ENCODE peak calls at places on chromosomes 1 and 21, in ten cellular contexts. S, H, B, Q, Z, W, X, I, L and T are unnamed samples.

GRCh38 chr1:2109581-2110021 is 59.4 kb downstream of the PRKCZ start:
- DNase-seq in H (no peak), B (no peak), X (no peak), I (no peak), Z (no peak), L (no peak), S (no peak), Q (no peak), W (no peak), T (no peak)

GRCh38 chr21:34967509-34968289 is 81.4 kb downstream of the RUNX1 start:
- DNase-seq in H (no peak), S (peak), X (no peak), Z (no peak), I (peak), L (no peak), W (no peak), B (no peak), Q (peak), T (no peak)

GRCh38 chr1:187264995-187265602 is 436.4 kb downstream of the PLA2G4A start:
- DNase-seq in I (peak), Q (peak), X (no peak), S (peak), W (no peak), Z (no peak), B (peak), H (no peak), L (peak), T (peak)

GRCh38 chr1:214584805-214585766 is 17.9 kb upstream of the CENPF start:
- DNase-seq in S (peak), H (no peak), W (no peak), I (peak), L (no peak), X (no peak), Q (peak), B (no peak), Z (no peak), T (peak)

GRCh38 chr1:154427173-154428139 is 22.3 kb downstream of the IL6R start:
- DNase-seq in Q (peak), Z (no peak), W (no peak), B (no peak), S (no peak), H (no peak), L (peak), X (no peak), I (peak), T (no peak)

GRCh38 chr1:29240400-29240837 is 4.1 kb downstream of the PTPRU start:
- DNase-seq in X (no peak), H (no peak), Q (no peak), S (no peak), L (no peak), I (no peak), W (no peak), Z (no peak), B (peak), T (no peak)

GRCh38 chr21:21076051-21076450 is 77.8 kb downstream of the NCAM2 start:
- DNase-seq in X (no peak), B (no peak), I (no peak), H (no peak), Z (no peak), Q (no peak), S (no peak), L (no peak), W (no peak), T (no peak)

GRCh38 chr21:36291509-36291908 is 28.5 kb upstream of the MORC3 start:
- DNase-seq in I (no peak), H (no peak), B (no peak), Z (no peak), S (no peak), X (no peak), W (no peak), L (no peak), Q (no peak), T (no peak)

GRCh38 chr1:230210979-230211336 is 143.9 kb downstream of the GALNT2 start:
- DNase-seq in Q (no peak), S (no peak), L (no peak), H (no peak), W (no peak), X (no peak), Z (no peak), B (no peak), I (no peak), T (no peak)

GRCh38 chr1:220235462-220235861 is 36.8 kb downstream of the RAB3GAP2 start:
- DNase-seq in X (no peak), L (no peak), Z (no peak), B (no peak), S (no peak), I (peak), H (no peak), W (no peak), Q (peak), T (no peak)

GRCh38 chr1:245085508-245086095 is 69.2 kb upstream of the KIF26B start:
- DNase-seq in H (no peak), B (no peak), S (peak), Z (no peak), W (no peak), X (no peak), Q (peak), L (no peak), I (peak), T (peak)

GRCh38 chr1:50929376-50929958 is 30.6 kb downstream of the FAF1 start:
- DNase-seq in H (peak), I (peak), Z (no peak), Q (peak), S (peak), X (no peak), L (no peak), B (peak), W (no peak), T (peak)

GRCh38 chr1:192587386-192588276 is 12.1 kb downstream of the RGS1 start:
- DNase-seq in I (no peak), B (no peak), X (no peak), Q (no peak), Z (no peak), L (no peak), S (no peak), W (no peak), H (no peak), T (no peak)

GRCh38 chr1:243790404-243790803 is 59.6 kb downstream of the AKT3 start:
- DNase-seq in S (no peak), Z (no peak), W (no peak), I (no peak), H (no peak), B (no peak), Q (no peak), X (no peak), L (no peak), T (no peak)

GRCh38 chr1:110975265-110975664 is 11.5 kb upstream of the LRIF1 start:
- DNase-seq in H (no peak), X (no peak), L (no peak), Z (no peak), B (no peak), S (no peak), Q (no peak), W (no peak), I (no peak), T (no peak)

GRCh38 chr1:17265162-17265561 is 16.3 kb downstream of the PADI3 start:
- DNase-seq in Q (peak), B (no peak), H (no peak), S (no peak), W (no peak), X (no peak), L (no peak), I (no peak), Z (no peak), T (no peak)

GRCh38 chr1:86416343-86416742 is 7.6 kb upstream of the CLCA2 start:
- DNase-seq in W (no peak), B (no peak), X (no peak), I (peak), L (no peak), H (no peak), Q (no peak), Z (no peak), S (no peak), T (no peak)

GRCh38 chr1:173660306-173660705 is 9.3 kb downstream of the ANKRD45 start:
- DNase-seq in Z (no peak), W (no peak), X (no peak), L (no peak), B (no peak), H (no peak), S (no peak), I (no peak), Q (no peak), T (no peak)

GRCh38 chr1:25520446-25521061 is 22.9 kb upstream of the LDLRAP1 start:
- DNase-seq in Q (peak), I (peak), L (peak), B (peak), Z (peak), S (peak), X (peak), H (peak), W (peak), T (peak)

GRCh38 chr1:175338447-175339135 is 146.0 kb upstream of the KIAA0040 start:
- DNase-seq in H (peak), L (no peak), S (peak), Z (peak), Q (no peak), I (peak), X (peak), B (peak), W (no peak), T (no peak)

GRCh38 chr1:45913183-45913924 is 109.9 kb downstream of the MAST2 start:
- DNase-seq in H (no peak), X (no peak), W (peak), S (no peak), I (peak), B (peak), L (no peak), Q (peak), Z (no peak), T (peak)

GRCh38 chr1:173824315-173825081 is at the start of the genes CENPL and DARS2:
- DNase-seq in Z (peak), B (peak), I (peak), H (peak), X (peak), Q (peak), L (peak), S (peak), W (peak), T (peak)

GRCh38 chr21:36551731-36552457 is 72.0 kb upstream of the CLDN14 start:
- DNase-seq in L (no peak), H (no peak), Z (no peak), B (no peak), X (no peak), W (no peak), Q (peak), S (no peak), I (no peak), T (peak)

GRCh38 chr1:65069186-65069585 is 78.8 kb upstream of the AK4 start:
- DNase-seq in H (peak), L (no peak), W (no peak), B (no peak), X (peak), Q (no peak), S (no peak), Z (peak), I (no peak), T (no peak)

GRCh38 chr21:16285646-16286223 is 556.0 kb downstream of the USP25 start:
- DNase-seq in W (no peak), S (no peak), H (no peak), I (no peak), B (no peak), X (no peak), Q (no peak), L (no peak), Z (no peak), T (no peak)

GRCh38 chr1:98003442-98003841 is 82.6 kb upstream of the DPYD start:
- DNase-seq in S (no peak), H (no peak), L (no peak), I (no peak), Z (no peak), B (no peak), Q (no peak), X (no peak), W (no peak), T (no peak)

GRCh38 chr1:85448358-85448757 is 16.6 kb downstream of the DDAH1 start:
- DNase-seq in W (no peak), Z (no peak), Q (peak), L (no peak), X (no peak), B (no peak), I (peak), H (no peak), S (no peak), T (no peak)

GRCh38 chr1:243731974-243732373 is 118.1 kb downstream of the AKT3 start:
- DNase-seq in Q (no peak), W (no peak), B (no peak), X (no peak), I (no peak), L (no peak), Z (no peak), H (no peak), S (peak), T (no peak)